ENCODE peak calls at places on chromosomes 4 and X, in five cellular contexts. Z is fibroblast of lung, Y is PC-3, B is keratinocyte, N is HCT116. M is an unnamed sample.

GRCh38 chr4:142846729-142847606 is 867 bp upstream of the INPP4B start:
- DNase-seq in Y (peak), B (no peak), N (peak), Z (peak), M (peak)

GRCh38 chr4:156672924-156673323 is 298.7 kb downstream of the PDGFC start:
- DNase-seq in Z (no peak), N (peak), Y (peak), B (no peak), M (peak)

GRCh38 chr4:155025762-155026457 is 182.5 kb upstream of the NPY2R start:
- DNase-seq in Z (peak), N (peak), B (no peak), Y (peak), M (peak)

GRCh38 chr4:38313999-38314561 is 349.9 kb upstream of the KLF3 start:
- DNase-seq in B (peak), Z (peak), N (no peak), Y (peak), M (peak)

GRCh38 chr4:169205146-169205806 is 65.5 kb downstream of the SH3RF1 start:
- DNase-seq in N (no peak), Z (peak), B (no peak), Y (no peak), M (no peak)

GRCh38 chr4:168634276-168634802 is 137.5 kb downstream of the PALLD start:
- DNase-seq in B (no peak), Y (peak), Z (peak), N (no peak), M (peak)

GRCh38 chr4:140472156-140472555 is 25.9 kb downstream of the MGAT4D start:
- DNase-seq in Z (no peak), B (no peak), N (no peak), Y (no peak), M (no peak)

GRCh38 chr4:67587156-67587555 is 28.6 kb downstream of the STAP1 start:
- DNase-seq in N (no peak), B (no peak), Y (no peak), Z (no peak), M (no peak)

GRCh38 chr4:171516694-171517093 is 296.5 kb upstream of the GALNTL6 start:
- DNase-seq in B (no peak), Y (no peak), N (no peak), Z (no peak), M (no peak)

GRCh38 chr4:169070071-169070894 is 60.2 kb upstream of the CBR4 start:
- DNase-seq in Y (peak), B (peak), Z (no peak), N (peak), M (peak)

GRCh38 chr4:125590158-125590557 is 275.4 kb downstream of the FAT4 start:
- DNase-seq in Z (no peak), Y (no peak), N (no peak), B (no peak), M (no peak)

GRCh38 chr4:7389719-7390118 is 45.0 kb downstream of the PSAPL1 start:
- DNase-seq in Y (no peak), B (no peak), N (no peak), Z (no peak), M (no peak)

GRCh38 chrX:1661048-1661921 is 46.4 kb downstream of the ASMT start:
- DNase-seq in B (no peak), Z (no peak), N (peak), Y (no peak), M (peak)

GRCh38 chr4:179927473-179927872 is 2315.7 kb upstream of the TENM3 start:
- DNase-seq in Z (no peak), N (no peak), B (no peak), Y (no peak), M (no peak)

GRCh38 chrX:129755779-129756650 is 17.2 kb downstream of the XPNPEP2 start:
- DNase-seq in Y (no peak), B (no peak), Z (no peak), N (no peak), M (no peak)

GRCh38 chr4:125013891-125014290 is 300.9 kb upstream of the FAT4 start:
- DNase-seq in B (no peak), Z (no peak), N (no peak), Y (peak), M (peak)

GRCh38 chr4:47050986-47051725 is 19.8 kb downstream of the GABRB1 start:
- DNase-seq in B (no peak), Z (no peak), N (no peak), Y (no peak), M (no peak)

GRCh38 chr4:176988226-176988625 is 195.5 kb upstream of the VEGFC start:
- DNase-seq in Z (peak), Y (peak), N (peak), B (peak), M (peak)

GRCh38 chr4:150323551-150324325 is 245.5 kb downstream of the DCLK2 start:
- DNase-seq in Y (no peak), B (no peak), N (no peak), Z (peak), M (no peak)

GRCh38 chrX:68808686-68809357 is 20.0 kb upstream of the EFNB1 start:
- DNase-seq in B (no peak), Y (peak), N (peak), Z (no peak), M (no peak)

GRCh38 chr4:6649216-6649615 is 8.7 kb downstream of the MRFAP1 start:
- DNase-seq in B (no peak), N (no peak), Z (no peak), Y (no peak), M (no peak)

GRCh38 chr4:183989471-183989870 is 84.4 kb downstream of the STOX2 start:
- DNase-seq in Z (peak), N (no peak), B (no peak), Y (no peak), M (no peak)

GRCh38 chrX:30875957-30876356 is 13.1 kb downstream of the TAB3 start:
- DNase-seq in N (no peak), Z (peak), B (peak), Y (peak), M (peak)

GRCh38 chr4:100872811-100873210 is 355.0 kb upstream of the EMCN start:
- DNase-seq in Z (no peak), Y (no peak), N (no peak), B (no peak), M (peak)

GRCh38 chr4:103719320-103720204 is at the start of gene TACR3:
- DNase-seq in N (no peak), B (no peak), Z (no peak), Y (no peak), M (no peak)

GRCh38 chr4:41204400-41204978 is 9.9 kb downstream of the APBB2 start:
- DNase-seq in Z (peak), N (peak), Y (peak), B (no peak), M (peak)

GRCh38 chrX:151830911-151831310 is 81.8 kb upstream of the MAGEA4 start:
- DNase-seq in Y (no peak), N (no peak), B (no peak), Z (no peak), M (no peak)

GRCh38 chr4:157220026-157220881 is at the start of gene GRIA2:
- DNase-seq in Z (peak), Y (no peak), N (no peak), B (no peak), M (peak)

GRCh38 chr4:52106142-52106541 is 55.0 kb downstream of the SPATA18 start:
- DNase-seq in Y (no peak), Z (no peak), N (no peak), B (no peak), M (no peak)

GRCh38 chr4:123790681-123791080 is 394.1 kb downstream of the SPRY1 start:
- DNase-seq in B (no peak), Y (peak), N (no peak), Z (no peak), M (no peak)

DNA sequence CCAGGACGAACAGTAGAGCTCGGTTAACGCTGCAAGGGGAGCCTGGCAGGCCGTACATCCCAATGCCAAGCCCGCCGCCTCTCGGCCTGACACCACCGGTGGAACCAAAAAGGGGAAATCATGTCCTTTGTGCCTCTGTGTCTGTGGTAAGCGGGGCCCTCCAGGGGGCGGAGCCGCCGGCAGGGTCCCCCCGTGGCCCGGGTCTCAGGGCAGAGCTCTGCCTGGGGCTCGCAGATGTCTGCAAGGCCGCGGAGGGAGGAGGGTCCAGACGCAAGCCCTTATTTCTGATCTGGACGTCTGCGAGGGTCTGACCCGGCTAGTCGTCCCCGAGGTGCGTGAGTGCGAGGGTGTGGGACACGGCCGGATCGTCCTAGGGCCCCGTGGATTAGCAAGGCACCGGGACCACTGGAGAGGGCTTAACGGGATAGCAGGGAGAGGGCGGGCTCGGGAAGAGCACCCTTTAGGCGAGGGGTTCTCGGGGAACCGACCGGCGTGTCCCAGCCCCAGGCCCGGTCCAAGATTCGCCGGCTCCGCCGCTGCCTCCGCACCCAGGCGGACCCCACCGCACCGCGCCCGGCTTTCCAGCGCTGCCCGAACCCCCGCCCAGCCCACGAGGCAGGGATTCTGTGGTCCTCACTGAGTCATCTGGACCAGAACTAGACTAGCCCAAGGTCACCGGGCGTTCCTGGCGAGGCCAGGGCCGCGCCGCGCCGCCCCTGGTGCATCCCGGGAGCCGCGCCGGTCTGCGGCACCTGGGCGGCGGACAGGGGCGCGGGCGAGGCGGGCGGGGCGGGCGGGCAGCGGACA is 858 bp upstream of the FAM193A start:
- DNase-seq in Z (peak), B (no peak), N (no peak), Y (no peak), M (no peak)
- TF ChIP-seq CTCF in Z (peak), B (peak), N (no peak), Y (no peak), M (no peak)

GRCh38 chrX:153884136-153885076 is 1.6 kb downstream of the L1CAM start:
- DNase-seq in Z (no peak), N (peak), Y (peak), B (no peak), M (peak)

GRCh38 chrX:153885968-153886903 is at the start of gene L1CAM:
- DNase-seq in Z (no peak), Y (peak), B (no peak), N (no peak), M (no peak)

GRCh38 chrX:153883163-153883843 is 2.7 kb downstream of the L1CAM start:
- DNase-seq in Z (no peak), B (no peak), N (no peak), Y (no peak), M (no peak)

GRCh38 chrX:153886915-153887314 is 942 bp upstream of the L1CAM start:
- DNase-seq in Z (no peak), B (no peak), N (no peak), Y (no peak), M (no peak)

GRCh38 chrX:153885208-153885787 is 675 bp downstream of the L1CAM start:
- DNase-seq in Y (no peak), N (no peak), Z (no peak), B (no peak), M (no peak)
- TF ChIP-seq EZH2 in Y (no peak), N (no peak), Z (peak), B (no peak), M (no peak)

GRCh38 chr4:4440333-4441061 is 53.6 kb downstream of the NSG1 start:
- DNase-seq in Z (no peak), B (no peak), N (no peak), Y (no peak), M (peak)

GRCh38 chr4:4443821-4444220 is 56.9 kb downstream of the NSG1 start:
- DNase-seq in Z (peak), N (no peak), B (peak), Y (peak), M (no peak)

DNA sequence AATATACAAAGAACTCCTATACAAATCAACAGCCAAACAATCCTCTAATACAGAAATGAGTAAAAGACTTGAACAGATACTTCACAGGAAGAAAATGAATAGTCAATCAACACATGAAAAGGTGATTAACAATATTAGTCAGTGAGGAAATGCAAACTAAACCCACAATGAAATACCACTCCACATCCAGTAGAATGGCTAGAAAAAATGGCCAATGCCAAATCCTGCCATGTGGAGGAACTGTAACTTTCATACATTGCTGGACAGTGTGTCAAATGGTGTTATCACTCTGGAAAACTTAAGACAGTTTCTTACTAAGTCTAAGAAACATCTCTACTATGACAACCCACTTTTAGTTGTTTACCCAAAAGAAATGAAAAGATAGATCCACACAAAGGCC is 59.5 kb downstream of the NSG1 start:
- DNase-seq in B (no peak), Y (no peak), Z (no peak), N (no peak), M (no peak)
- TF ChIP-seq CTCF in B (no peak), Y (no peak), Z (no peak), N (no peak), M (no peak)

DNA sequence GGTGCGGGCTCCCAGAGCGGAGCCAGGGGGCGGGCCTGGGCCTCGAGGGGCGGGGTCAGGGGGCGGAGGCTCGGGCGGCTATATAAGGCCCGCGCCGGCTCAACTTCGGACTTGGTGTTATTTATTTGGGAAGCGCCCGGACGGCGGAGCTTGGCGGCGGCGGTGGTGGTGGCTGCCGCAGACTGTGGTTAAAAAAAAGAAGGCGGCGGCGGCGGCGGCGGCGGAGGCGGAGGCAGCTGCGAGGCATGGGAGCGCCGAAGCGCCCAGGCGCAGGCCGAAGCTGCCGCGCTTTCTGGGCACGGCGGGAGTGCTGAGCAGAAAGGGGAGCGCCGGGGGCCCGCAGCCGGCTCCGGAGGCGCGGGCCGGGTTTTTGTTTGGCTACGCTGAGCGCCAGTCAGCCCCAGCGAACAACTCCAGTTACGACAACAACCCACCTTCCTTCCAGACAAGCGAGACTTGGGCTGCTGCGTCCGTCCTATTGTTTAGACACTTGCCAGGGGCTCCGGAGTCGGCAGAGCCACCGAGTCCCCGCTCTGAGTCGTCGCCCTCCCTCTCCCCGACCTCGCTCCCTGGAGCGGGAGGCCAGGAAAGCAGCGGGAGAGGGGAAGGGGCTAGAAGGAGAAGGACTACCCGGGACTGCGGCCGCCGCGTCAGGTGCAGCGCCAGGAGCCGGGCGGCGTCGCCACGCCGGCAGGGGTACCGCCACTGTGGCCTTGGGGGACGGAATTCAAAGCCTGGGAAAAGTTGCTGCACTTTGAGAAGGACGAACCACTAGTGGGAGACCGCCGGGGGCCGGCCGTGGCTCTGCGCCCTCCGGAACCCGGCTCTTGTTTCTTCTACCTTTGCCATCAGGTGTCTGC is at the start of gene SLIT2:
- DNase-seq in Y (peak), Z (peak), N (peak), B (no peak), M (peak)
- TF ChIP-seq EZH2 in Y (no peak), Z (no peak), N (no peak), B (no peak), M (no peak)

GRCh38 chr4:105257817-105258495 is 111.3 kb downstream of the TET2 start:
- DNase-seq in N (no peak), Y (peak), Z (no peak), B (no peak), M (no peak)
- TF ChIP-seq CTCF in N (no peak), Y (peak), Z (peak), B (peak), M (peak)

DNA sequence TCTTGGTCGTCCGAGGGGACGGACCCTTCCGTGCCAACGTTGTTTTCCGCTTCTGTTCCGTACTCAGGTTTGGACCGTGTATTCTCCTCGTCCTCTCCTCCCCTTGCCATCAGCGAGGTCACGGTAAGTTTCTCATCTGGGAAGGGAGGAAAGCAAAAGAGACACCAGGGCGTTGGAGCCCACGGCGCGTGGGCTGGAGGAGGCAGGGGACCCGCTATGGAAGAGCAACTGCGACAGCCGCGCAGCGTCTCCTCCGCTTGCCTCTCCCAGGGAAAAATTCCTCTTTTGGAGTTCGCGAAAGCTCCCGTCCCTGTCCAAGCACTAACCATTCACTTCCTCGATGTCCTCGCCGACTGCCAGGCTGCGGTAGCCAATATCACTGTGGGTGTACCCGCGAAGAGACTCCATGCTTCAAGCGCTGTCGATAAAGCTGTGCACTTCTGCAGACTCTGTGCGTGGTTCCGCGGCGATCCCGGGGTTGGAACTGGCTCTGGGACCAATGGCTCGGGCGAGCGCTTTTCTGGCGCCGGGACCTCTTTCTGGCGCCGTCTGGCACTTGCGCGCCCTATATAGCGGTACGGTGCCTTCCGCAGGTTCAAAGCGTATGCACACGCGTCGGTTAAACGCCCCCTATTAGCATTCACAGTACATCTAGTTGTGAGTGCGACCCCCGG is at the start of gene ESX1:
- DNase-seq in N (no peak), Y (no peak), Z (peak), B (no peak), M (peak)
- TF ChIP-seq EZH2 in N (no peak), Y (no peak), Z (peak), B (peak), M (peak)

GRCh38 chrX:12987900-12988594 is 13.1 kb downstream of the TMSB4X start:
- DNase-seq in Z (no peak), N (no peak), Y (no peak), B (no peak), M (no peak)

GRCh38 chrX:12989456-12989855 is 14.5 kb downstream of the TMSB4X start:
- DNase-seq in B (no peak), Z (peak), N (no peak), Y (no peak), M (no peak)

GRCh38 chrX:12986886-12987285 is 12.0 kb downstream of the TMSB4X start:
- DNase-seq in Y (peak), Z (no peak), B (no peak), N (no peak), M (no peak)

GRCh38 chrX:12987340-12987739 is 12.4 kb downstream of the TMSB4X start:
- DNase-seq in N (no peak), Z (no peak), B (no peak), Y (no peak), M (no peak)

GRCh38 chrX:12988797-12989196 is 13.9 kb downstream of the TMSB4X start:
- DNase-seq in Y (peak), N (peak), Z (peak), B (peak), M (peak)
- TF ChIP-seq CTCF in Y (no peak), N (no peak), Z (no peak), B (no peak), M (no peak)

DNA sequence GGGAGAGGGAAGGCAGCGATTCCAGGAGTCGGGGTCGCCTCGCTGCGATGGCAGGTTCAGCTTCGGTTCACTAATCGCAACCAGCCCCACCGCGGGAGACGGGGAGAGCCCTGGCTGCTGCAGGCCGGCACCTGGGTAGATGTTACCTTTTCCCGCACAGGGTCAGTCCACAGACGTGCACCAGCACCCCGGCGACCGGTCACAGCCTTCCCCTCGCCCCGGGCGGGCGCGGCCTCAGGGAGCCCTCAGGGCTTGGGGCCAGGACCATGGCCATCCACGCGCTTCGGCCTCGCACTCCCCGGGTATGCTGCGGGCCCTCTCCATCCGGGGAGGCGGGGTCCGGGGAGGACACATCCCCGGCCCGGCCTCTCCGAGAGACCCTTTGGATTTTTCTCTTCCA is 26.1 kb upstream of the EXOC1L start:
- DNase-seq in N (no peak), B (no peak), Z (no peak), Y (no peak), M (no peak)
- TF ChIP-seq EZH2 in N (no peak), B (no peak), Z (no peak), Y (no peak), M (no peak)

DNA sequence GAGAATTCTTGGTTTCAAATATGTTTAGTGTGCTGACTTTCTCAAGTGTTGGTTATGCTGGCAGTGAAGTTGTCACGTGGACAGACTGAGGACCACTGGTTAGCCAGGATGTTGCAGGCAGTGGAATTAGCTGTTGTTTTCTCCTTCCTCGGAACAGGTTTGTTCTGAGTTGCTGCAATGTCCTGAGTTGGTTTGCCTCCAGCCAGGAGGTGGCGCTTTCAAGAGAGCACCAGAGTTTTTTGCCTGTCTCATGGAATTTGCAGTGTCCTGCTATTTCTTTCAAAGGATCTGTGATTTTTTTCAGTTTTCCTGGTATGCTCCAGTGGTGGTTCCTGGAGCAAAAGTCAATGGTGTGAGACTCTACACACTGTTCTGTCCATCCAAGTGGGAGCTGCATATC is 158.1 kb upstream of the CXorf66 start:
- DNase-seq in B (no peak), Z (no peak), N (no peak), Y (peak), M (peak)
- TF ChIP-seq CTCF in B (peak), Z (no peak), N (no peak), Y (peak), M (peak)

M was measured in mammary epithelial cell.